ENCODE peak calls at places on chromosomes 13 and 19, in six cellular contexts. T is left ventricle myocardium inferior; Q is stimulated activated naive B cell treated with anti-CD40 and anti-IgM and Interleukin-4, amounts not matched to agents 10 μg/mL and 1 μg/mL and 100 μg/mL, for 72 hours; X is cardiac fibroblast; F is stimulated activated CD8-positive, alpha-beta memory T cell treated with anti-CD3 and anti-CD28 coated beads, Interleukin-12 subunit alpha, Interleukin-12 subunit beta, amount 100 ng/mL, for 4 hours; O is GM18507. I is an unnamed sample.
A peak's percentile ranks its signal among the peaks of the same experiment; 100 is the strongest.

GRCh38 chr13:44374348-44374712 is 706 bp downstream of the SERP2 start:
- DNase-seq in T (no peak), Q (no peak), X (peak; percentile 9), F (no peak), O (no peak), I (no peak)

GRCh38 chr13:36029171-36029570 is 102.0 kb downstream of the DCLK1 start:
- DNase-seq in T (no peak), Q (no peak), X (peak; percentile 82), F (no peak), O (no peak), I (peak; percentile 65)

GRCh38 chr19:52066258-52066866 is 17.7 kb upstream of the ZNF432 start:
- DNase-seq in T (no peak), Q (no peak), X (no peak), F (no peak), O (no peak), I (no peak)

GRCh38 chr19:51417107-51417806 is at the start of gene SIGLEC10:
- DNase-seq in T (peak; percentile 44), Q (peak; percentile 85), X (no peak), F (no peak), O (no peak), I (no peak)

GRCh38 chr13:83048419-83048818 is 833.9 kb downstream of the SLITRK1 start:
- DNase-seq in T (no peak), Q (no peak), X (peak; percentile 39), F (no peak), O (no peak), I (no peak)

GRCh38 chr13:112756967-112757758 is 67.3 kb downstream of the ATP11A start:
- DNase-seq in T (no peak), Q (no peak), X (no peak), F (no peak), O (no peak), I (no peak)

GRCh38 chr13:110907301-110907700 is 7.6 kb downstream of the ANKRD10 start:
- DNase-seq in T (no peak), Q (no peak), X (no peak), F (no peak), O (no peak), I (no peak)

GRCh38 chr19:6396305-6396704 is 3.3 kb upstream of the GTF2F1 start:
- DNase-seq in T (no peak), Q (no peak), X (no peak), F (no peak), O (no peak), I (no peak)

GRCh38 chr19:48393559-48394330 is at the start of gene GRIN2D:
- DNase-seq in T (no peak), Q (no peak), X (peak; percentile 29), F (no peak), O (no peak), I (peak; percentile 47)

GRCh38 chr13:39942901-39943273 is 287.4 kb downstream of the COG6 start:
- DNase-seq in T (peak; percentile 46), Q (peak; percentile 58), X (peak; percentile 93), F (peak; percentile 45), O (peak; percentile 51), I (peak; percentile 79)

GRCh38 chr19:16607819-16608218 is 20.2 kb downstream of the MED26 start:
- DNase-seq in T (no peak), Q (no peak), X (no peak), F (no peak), O (no peak), I (no peak)

GRCh38 chr19:5143471-5144411 is 174.8 kb downstream of the KDM4B start:
- DNase-seq in T (peak; percentile 18), Q (peak; percentile 43), X (no peak), F (no peak), O (no peak), I (no peak)

GRCh38 chr13:71621152-71622124 is 245.6 kb downstream of the DACH1 start:
- DNase-seq in T (no peak), Q (no peak), X (no peak), F (no peak), O (no peak), I (no peak)

GRCh38 chr19:4980087-4980486 is 11.2 kb downstream of the KDM4B start:
- DNase-seq in T (no peak), Q (no peak), X (peak; percentile 28), F (no peak), O (no peak), I (no peak)

GRCh38 chr13:39765801-39766463 is 110.5 kb downstream of the COG6 start:
- DNase-seq in T (peak; percentile 35), Q (no peak), X (peak; percentile 23), F (no peak), O (no peak), I (peak; percentile 37)

GRCh38 chr19:44539236-44539819 is 9.9 kb upstream of the CEACAM20 start:
- DNase-seq in T (no peak), Q (no peak), X (peak; percentile 57), F (no peak), O (no peak), I (no peak)

GRCh38 chr19:5492281-5492812 is 37.1 kb downstream of the ZNRF4 start:
- DNase-seq in T (no peak), Q (no peak), X (no peak), F (no peak), O (no peak), I (no peak)

GRCh38 chr13:111908981-111909380 is 158.0 kb upstream of the SOX1 start:
- DNase-seq in T (no peak), Q (no peak), X (no peak), F (no peak), O (no peak), I (no peak)

GRCh38 chr19:50489461-50490011 is 12.9 kb upstream of the GARIN5A start:
- DNase-seq in T (no peak), Q (no peak), X (no peak), F (no peak), O (no peak), I (no peak)

GRCh38 chr13:19089315-19089714 is 92.3 kb downstream of the TUBA3C start:
- DNase-seq in T (no peak), Q (no peak), X (no peak), F (no peak), O (no peak), I (no peak)

GRCh38 chr13:91135949-91136348 is 211.5 kb upstream of the MIR17HG start:
- DNase-seq in T (no peak), Q (no peak), X (no peak), F (no peak), O (no peak), I (no peak)

GRCh38 chr13:57353831-57354230 is 186.8 kb downstream of the PRR20E start:
- DNase-seq in T (no peak), Q (no peak), X (no peak), F (no peak), O (no peak), I (no peak)

GRCh38 chr19:55473613-55474012 is 2.8 kb upstream of the ZNF628 start:
- DNase-seq in T (no peak), Q (no peak), X (no peak), F (no peak), O (no peak), I (peak; percentile 42)

GRCh38 chr13:73429691-73430090 is 370.9 kb downstream of the KLF5 start:
- DNase-seq in T (no peak), Q (no peak), X (peak; percentile 79), F (no peak), O (no peak), I (peak; percentile 86)

GRCh38 chr19:19185853-19186728 is 5.9 kb downstream of the BORCS8 start:
- DNase-seq in T (no peak), Q (no peak), X (peak; percentile 59), F (peak; percentile 33), O (no peak), I (peak; percentile 23)

GRCh38 chr13:44972956-44973581 is 16.2 kb downstream of the NUFIP1 start:
- DNase-seq in T (no peak), Q (no peak), X (peak; percentile 62), F (no peak), O (no peak), I (peak; percentile 41)

GRCh38 chr13:69904784-69905183 is 202.8 kb upstream of the ATXN8OS start:
- DNase-seq in T (no peak), Q (no peak), X (no peak), F (no peak), O (no peak), I (no peak)

GRCh38 chr13:108621421-108621820 is 8.0 kb upstream of the MYO16 start:
- DNase-seq in T (no peak), Q (no peak), X (no peak), F (no peak), O (no peak), I (no peak)

GRCh38 chr13:37058801-37059135 is 720 bp downstream of the SUPT20H start:
- DNase-seq in T (no peak), Q (no peak), X (no peak), F (no peak), O (no peak), I (no peak)

GRCh38 chr13:66509176-66509575 is 721.0 kb downstream of the PCDH9 start:
- DNase-seq in T (no peak), Q (no peak), X (no peak), F (no peak), O (no peak), I (no peak)

GRCh38 chr19:41925208-41926003 is 2.8 kb downstream of the ERFL start:
- DNase-seq in T (no peak), Q (no peak), X (no peak), F (no peak), O (no peak), I (no peak)

GRCh38 chr13:35764359-35765015 is 288.0 kb upstream of the MAB21L1 start:
- DNase-seq in T (no peak), Q (no peak), X (no peak), F (no peak), O (no peak), I (peak; percentile 81)

GRCh38 chr19:44552324-44552723 is 22.8 kb upstream of the CEACAM20 start:
- DNase-seq in T (no peak), Q (peak; percentile 11), X (peak; percentile 53), F (no peak), O (no peak), I (no peak)

GRCh38 chr19:56253737-56254136 is 18.8 kb upstream of the EDDM13 start:
- DNase-seq in T (no peak), Q (no peak), X (peak; percentile 78), F (no peak), O (peak; percentile 8), I (peak; percentile 74)

GRCh38 chr19:27765912-27766725 is 1446.8 kb downstream of the UQCRFS1 start:
- DNase-seq in T (no peak), Q (no peak), X (no peak), F (no peak), O (no peak), I (no peak)

GRCh38 chr13:78602561-78603239 is 652 bp downstream of the POU4F1 start:
- DNase-seq in T (no peak), Q (no peak), X (no peak), F (no peak), O (no peak), I (peak; percentile 14)

GRCh38 chr13:111482126-111482525 is 161.7 kb downstream of the TEX29 start:
- DNase-seq in T (no peak), Q (no peak), X (no peak), F (no peak), O (no peak), I (no peak)

GRCh38 chr19:42075364-42075615 is 676 bp upstream of the ZNF574 start:
- DNase-seq in T (no peak), Q (no peak), X (no peak), F (no peak), O (no peak), I (no peak)

GRCh38 chr13:59261928-59262488 is 901.7 kb downstream of the DIAPH3 start:
- DNase-seq in T (no peak), Q (no peak), X (peak; percentile 29), F (no peak), O (no peak), I (no peak)